ENCODE peak calls at places on chromosomes 5 and 9, in four cellular contexts. F is breast epithelium, Q is AG04450, Y is cardiac fibroblast. G is an unnamed sample.

GRCh38 chr9:130139251-130139650 is 33.0 kb upstream of the NCS1 start:
- DNase-seq in Q (no peak), Y (no peak), F (no peak), G (no peak)

GRCh38 chr5:91390268-91390667 is 7.2 kb upstream of the ARRDC3 start:
- DNase-seq in Y (no peak), F (no peak), Q (no peak), G (no peak)

GRCh38 chr5:33524476-33524875 is 83.7 kb downstream of the TARS1 start:
- DNase-seq in Y (peak), Q (no peak), F (no peak), G (no peak)

GRCh38 chr5:152379331-152379730 is 25.7 kb downstream of the NMUR2 start:
- DNase-seq in F (no peak), Y (no peak), Q (no peak), G (no peak)

GRCh38 chr5:87411586-87412416 is 929 bp downstream of the CCNH start:
- DNase-seq in Y (peak), F (peak), Q (no peak), G (no peak)

GRCh38 chr9:95104088-95104960 is 213.2 kb downstream of the FANCC start:
- DNase-seq in Y (no peak), F (no peak), Q (no peak), G (no peak)

GRCh38 chr9:89883401-89884341 is 278.9 kb downstream of the GADD45G start:
- DNase-seq in F (no peak), Y (no peak), Q (no peak), G (no peak)

GRCh38 chr5:149439899-149440655 is 61.0 kb upstream of the IL17B start:
- DNase-seq in Q (no peak), Y (peak), F (peak), G (no peak)

GRCh38 chr5:178832618-178833201 is 27.0 kb upstream of the ZNF354B start:
- DNase-seq in Q (no peak), Y (no peak), F (no peak), G (no peak)

GRCh38 chr9:110293246-110293645 is 36.9 kb upstream of the TXN start:
- DNase-seq in F (no peak), Q (no peak), Y (no peak), G (no peak)

GRCh38 chr5:132030610-132031009 is 19.2 kb upstream of the ACSL6 start:
- DNase-seq in Q (no peak), F (no peak), Y (no peak), G (no peak)

GRCh38 chr9:119148855-119149254 is 220.4 kb downstream of the BRINP1 start:
- DNase-seq in Q (no peak), Y (no peak), F (no peak), G (no peak)

GRCh38 chr9:21974542-21975409 is 19.4 kb downstream of the CDKN2A start:
- DNase-seq in Q (no peak), Y (peak), F (no peak), G (peak)

GRCh38 chr9:127805620-127806019 is 2.9 kb downstream of the FPGS start:
- DNase-seq in Q (no peak), F (no peak), Y (peak), G (no peak)

GRCh38 chr9:127806871-127807270 is 4.2 kb downstream of the FPGS start:
- DNase-seq in Y (no peak), Q (no peak), F (no peak), G (no peak)

GRCh38 chr9:127802576-127803443 is at the start of gene FPGS:
- DNase-seq in F (peak), Q (no peak), Y (peak), G (peak)

GRCh38 chr9:127803507-127804352 is 1.0 kb downstream of the FPGS start:
- DNase-seq in Q (no peak), F (no peak), Y (peak), G (no peak)

DNA sequence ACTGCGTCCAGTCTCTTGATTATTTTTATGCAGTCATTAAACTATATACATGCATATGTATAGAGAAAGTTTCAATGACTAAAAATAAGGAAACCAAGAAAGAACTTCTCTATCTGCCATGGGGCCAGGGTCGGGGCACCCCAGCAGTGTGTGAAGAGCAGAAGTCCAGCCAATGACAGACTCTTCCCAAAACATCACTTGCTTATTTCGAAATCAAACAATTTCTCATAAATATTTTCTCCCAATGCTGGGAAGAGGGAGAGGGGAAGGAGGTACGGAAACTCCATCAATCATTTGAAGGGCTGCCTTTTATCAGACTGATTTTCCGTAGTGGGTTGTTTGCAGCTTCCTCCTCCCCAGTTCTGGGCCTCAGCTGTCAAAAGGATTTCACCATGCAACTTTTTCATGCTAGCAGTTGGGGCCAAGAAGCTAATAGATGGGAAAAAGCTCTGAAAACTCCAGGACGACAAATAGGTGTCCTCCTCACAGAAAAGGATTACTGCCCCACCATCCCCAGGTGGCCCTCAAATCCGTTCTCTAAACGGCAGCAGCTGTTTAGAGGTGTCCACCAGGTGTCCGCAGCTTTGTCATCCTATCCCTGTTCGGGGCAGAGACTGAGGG is 617 bp upstream of the FPGS start:
- DNase-seq in F (no peak), Q (no peak), Y (no peak), G (no peak)
- TF ChIP-seq CTCF in F (peak), Q (no peak), Y (no peak), G (peak)

GRCh38 chr5:61631438-61631941 is 299.4 kb downstream of the ZSWIM6 start:
- DNase-seq in F (peak), Y (peak), Q (no peak), G (no peak)
- H3K4me3 ChIP-seq in F (peak), Y (no peak), Q (no peak), G (no peak)

DNA sequence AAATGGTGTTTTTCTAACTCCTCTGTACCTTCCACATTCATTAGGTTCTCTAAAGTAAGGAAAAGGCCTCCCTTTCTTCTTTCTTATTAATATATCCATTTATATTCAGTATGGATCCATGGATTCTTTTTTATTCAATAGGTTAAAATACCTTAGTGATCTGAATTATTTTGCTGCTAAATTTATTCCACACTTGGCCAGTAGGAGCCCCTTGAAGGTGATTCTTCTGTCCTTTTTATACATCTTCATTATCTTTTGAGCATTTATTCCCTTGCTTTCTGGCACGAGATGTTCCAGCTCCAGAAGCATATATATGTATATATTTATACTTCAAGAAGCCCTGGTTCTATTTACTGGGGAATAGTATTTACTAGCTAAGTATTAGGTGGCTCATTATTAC is 311.8 kb upstream of the SGCD start:
- DNase-seq in Y (no peak), Q (no peak), F (no peak), G (no peak)
- TF ChIP-seq CTCF in Y (no peak), Q (no peak), F (no peak), G (no peak)

GRCh38 chr5:145833616-145834200 is 1.4 kb downstream of the PRELID2 start:
- DNase-seq in Q (no peak), Y (no peak), F (no peak), G (no peak)
- H3K4me3 ChIP-seq in Q (no peak), Y (no peak), F (peak), G (no peak)

DNA sequence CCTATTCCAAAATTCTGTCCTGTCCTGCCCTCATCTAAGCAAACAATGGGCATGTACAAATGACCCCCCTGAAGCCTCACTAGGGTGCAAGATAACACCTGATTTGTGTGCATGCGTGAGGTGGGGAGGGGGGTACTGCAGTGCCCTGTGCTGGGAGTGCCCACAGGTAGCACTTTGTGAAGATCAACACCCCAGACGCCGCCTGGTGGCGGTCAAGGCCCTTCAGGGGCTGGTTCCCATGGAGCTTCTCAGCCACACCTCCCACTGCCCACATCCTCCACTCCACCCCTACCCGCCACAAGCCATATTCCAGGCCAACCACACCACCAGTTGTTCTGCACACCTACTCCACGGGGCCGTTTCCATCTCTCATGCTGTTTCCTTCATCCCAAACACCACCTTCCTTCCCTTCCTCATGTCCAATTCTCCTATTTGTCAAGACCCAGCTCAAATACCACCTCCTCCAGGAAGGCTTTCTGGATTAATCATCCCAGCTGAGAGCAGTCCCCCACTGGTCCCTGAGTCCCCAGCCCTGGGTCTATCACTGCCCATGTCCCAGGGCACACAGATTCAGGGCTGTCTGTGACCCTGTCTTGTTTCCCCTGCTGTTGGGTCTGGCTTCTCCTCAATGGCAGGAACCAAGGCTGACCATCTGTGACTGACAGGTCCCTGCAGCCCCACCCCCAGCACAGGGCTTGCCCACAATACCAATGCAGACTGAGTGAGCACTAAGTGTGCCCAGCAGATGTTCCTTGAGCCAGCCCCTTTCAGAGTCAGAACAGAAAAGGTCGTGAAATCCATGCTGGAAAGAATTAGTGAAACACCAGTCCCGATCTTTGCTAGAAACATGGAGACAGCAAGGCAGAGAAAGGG is 178.4 kb downstream of the PAX5 start:
- DNase-seq in F (no peak), Y (peak), Q (no peak), G (no peak)
- TF ChIP-seq CTCF in F (no peak), Y (peak), Q (peak), G (peak)